ENCODE peak calls at places on chromosomes 5 and 9, in four cellular contexts. Y is H1, T is IMR-90, V is K562. E is an unnamed sample. For H3K9me3, the result is how much of the 10 kb centered on the place peaks cover.

GRCh38 chr5:167623354-167623753 is 668.1 kb upstream of the WWC1 start:
- DNase-seq in Y (no peak), T (no peak), V (no peak), E (no peak)

GRCh38 chr5:169121631-169122420 is 179.1 kb downstream of the SLIT3 start:
- DNase-seq in T (no peak), Y (no peak), V (no peak), E (no peak)

GRCh38 chr9:92506184-92506857 is 24.0 kb upstream of the ASPN start:
- DNase-seq in Y (no peak), T (peak), V (no peak), E (no peak)

GRCh38 chr9:17799383-17799782 is 220.5 kb downstream of the SH3GL2 start:
- DNase-seq in Y (no peak), V (no peak), T (peak), E (no peak)

GRCh38 chr9:138064547-138064946 is 187.0 kb downstream of the CACNA1B start:
- DNase-seq in V (no peak), T (no peak), Y (no peak), E (no peak)

GRCh38 chr9:108924436-108924835 is 9.5 kb downstream of the ELP1 start:
- DNase-seq in T (no peak), V (no peak), Y (no peak), E (no peak)

GRCh38 chr5:132457371-132458225 is 33.0 kb downstream of the IRF1 start:
- DNase-seq in V (no peak), Y (no peak), T (peak), E (no peak)

GRCh38 chr5:617896-618295 is 5.8 kb downstream of the CEP72 start:
- DNase-seq in Y (peak), V (no peak), T (no peak), E (no peak)

GRCh38 chr5:150313921-150314716 is 11.4 kb upstream of the ARSI start:
- DNase-seq in V (no peak), T (no peak), Y (no peak), E (no peak)

GRCh38 chr5:176888016-176888864 is 10.9 kb downstream of the HK3 start:
- DNase-seq in Y (no peak), T (no peak), V (no peak), E (no peak)

GRCh38 chr5:133427121-133427777 is 185.1 kb downstream of the FSTL4 start:
- DNase-seq in V (no peak), T (peak), Y (no peak), E (no peak)

GRCh38 chr5:15695171-15695676 is 195.2 kb downstream of the FBXL7 start:
- DNase-seq in T (peak), V (no peak), Y (no peak), E (no peak)

GRCh38 chr5:87327998-87328397 is 60.3 kb downstream of the RASA1 start:
- DNase-seq in V (no peak), Y (no peak), T (peak), E (no peak)

GRCh38 chr5:73985145-73985544 is 359.1 kb downstream of the ARHGEF28 start:
- DNase-seq in V (peak), T (peak), Y (no peak), E (no peak)

GRCh38 chr5:76490970-76491369 is 87.9 kb downstream of the IQGAP2 start:
- DNase-seq in Y (no peak), V (no peak), T (no peak), E (no peak)

GRCh38 chr9:72315510-72316287 is 49.3 kb downstream of the ZFAND5 start:
- DNase-seq in T (peak), V (no peak), Y (no peak), E (no peak)

GRCh38 chr5:131984945-131985665 is 26.4 kb downstream of the ACSL6 start:
- DNase-seq in T (no peak), Y (no peak), V (no peak), E (no peak)

GRCh38 chr5:92942762-92943161 is 638.3 kb downstream of the NR2F1-AS1 start:
- DNase-seq in T (no peak), V (no peak), Y (no peak), E (no peak)

GRCh38 chr5:169904059-169904458 is 76.2 kb downstream of the INSYN2B start:
- DNase-seq in T (peak), Y (no peak), V (no peak), E (peak)

GRCh38 chr9:6506571-6506970 is 93.6 kb downstream of the UHRF2 start:
- DNase-seq in V (no peak), Y (no peak), T (peak), E (no peak)

GRCh38 chr9:129763235-129763917 is 10.5 kb upstream of the PTGES start:
- DNase-seq in T (peak), Y (no peak), V (no peak), E (no peak)

GRCh38 chr5:40985501-40985900 is 76.2 kb downstream of the C7 start:
- DNase-seq in T (no peak), Y (no peak), V (no peak), E (no peak)

DNA sequence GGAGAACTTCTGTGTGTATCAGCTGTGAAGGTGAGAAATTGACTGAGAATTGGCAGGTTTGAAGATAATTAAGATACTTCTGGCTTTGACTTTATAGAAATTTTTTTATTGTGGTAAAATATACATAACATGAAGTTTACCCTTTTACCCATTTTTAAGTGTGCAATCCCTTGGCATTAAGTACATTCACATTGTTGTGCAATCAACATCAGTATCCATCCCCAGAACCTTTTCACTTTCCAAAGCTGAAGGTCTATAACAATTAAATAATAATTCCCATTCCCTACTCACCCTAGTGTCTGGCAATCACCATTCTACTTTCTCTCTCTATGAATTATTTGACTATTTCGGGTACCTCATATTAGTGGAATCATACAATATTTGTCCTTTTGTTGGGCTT is 69.9 kb downstream of the ACTBL2 start:
- DNase-seq in T (no peak), V (no peak), Y (no peak), E (no peak)
- TF ChIP-seq CHD1 in T (no peak), V (no peak), Y (no peak), E (no peak)

GRCh38 chr9:11128156-11128555 is 515.4 kb upstream of the PTPRD start:
- DNase-seq in Y (no peak), T (no peak), V (no peak), E (no peak)
- H3K9me3 ChIP-seq in Y (under half), T (under half), V (under half), E (under half)

GRCh38 chr5:66769030-66769733 is 173.0 kb downstream of the MAST4 start:
- DNase-seq in Y (no peak), V (no peak), T (no peak), E (no peak)

GRCh38 chr5:66769839-66770617 is 173.8 kb downstream of the MAST4 start:
- DNase-seq in T (no peak), Y (peak), V (no peak), E (no peak)
- TF ChIP-seq CHD1 in T (no peak), Y (no peak), V (no peak), E (no peak)

DNA sequence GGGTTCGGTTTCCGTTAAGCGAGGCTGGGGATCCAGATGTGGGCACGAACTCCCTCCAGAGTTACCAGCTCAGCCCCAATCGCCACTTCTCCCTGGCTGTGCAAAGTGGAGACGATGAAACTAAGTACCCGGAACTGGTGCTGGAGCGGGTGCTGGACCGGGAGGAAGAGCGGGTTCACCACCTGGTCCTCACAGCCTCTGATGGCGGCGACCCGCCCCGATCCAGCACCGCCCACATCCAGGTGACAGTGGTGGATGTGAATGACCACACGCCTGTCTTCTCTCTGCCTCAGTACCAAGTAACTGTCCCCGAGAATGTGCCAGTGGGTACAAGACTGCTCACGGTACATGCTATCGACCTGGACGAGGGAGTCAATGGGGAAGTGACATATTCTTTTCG is 803 bp downstream of the PCDHGA7 start:
- DNase-seq in V (no peak), Y (no peak), T (no peak), E (no peak)
- H3K9me3 ChIP-seq in V (under half), Y (under half), T (under half), E (under half)

GRCh38 chr5:36599986-36600779 is 6.2 kb upstream of the SLC1A3 start:
- DNase-seq in V (no peak), T (peak), Y (no peak), E (no peak)
- TF ChIP-seq CHD1 in V (no peak), T (no peak), Y (no peak), E (no peak)

GRCh38 chr5:158458086-158458485 is 599.1 kb upstream of the CLINT1 start:
- DNase-seq in Y (no peak), T (no peak), V (no peak), E (no peak)
- H3K9me3 ChIP-seq in Y (under half), T (under half), V (under half), E (under half)

GRCh38 chr9:87657190-87657589 is 68.7 kb upstream of the CTSL start:
- DNase-seq in V (no peak), T (no peak), Y (no peak), E (no peak)
- TF ChIP-seq CHD1 in V (no peak), T (no peak), Y (no peak), E (no peak)

GRCh38 chr9:11269036-11269435 is 656.2 kb upstream of the PTPRD start:
- DNase-seq in T (no peak), V (no peak), Y (no peak), E (no peak)
- H3K9me3 ChIP-seq in T (under half), V (under half), Y (under half), E (under half)

GRCh38 chr9:114559830-114560520 is 27.6 kb upstream of the ATP6V1G1 start:
- DNase-seq in Y (no peak), V (no peak), T (no peak), E (no peak)
- TF ChIP-seq CHD1 in Y (no peak), V (no peak), T (no peak), E (no peak)

DNA sequence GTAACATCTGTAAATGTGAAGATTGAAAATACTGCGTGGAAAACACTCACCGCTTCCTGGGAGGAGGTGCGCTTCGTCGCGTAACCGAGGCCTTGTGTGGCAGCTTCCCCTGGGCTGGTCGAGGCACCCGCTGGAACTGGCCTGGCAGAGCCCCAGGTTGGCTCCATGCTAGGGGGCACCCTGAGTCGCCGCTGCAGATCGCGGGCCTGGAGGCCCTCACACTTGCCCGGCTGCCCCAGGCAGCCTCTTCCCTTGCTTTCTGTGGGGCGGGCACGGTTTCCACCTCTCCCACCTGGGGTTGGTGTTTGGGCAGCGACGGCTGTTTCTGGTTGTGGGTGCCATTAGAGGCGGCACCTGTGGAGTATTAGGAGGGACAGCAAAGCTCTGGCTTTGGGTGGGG is 852 bp downstream of the ZNF354C start:
- DNase-seq in Y (no peak), T (no peak), V (no peak), E (no peak)
- H3K9me3 ChIP-seq in Y (under half), T (under half), V (under half), E (under half)